ENCODE peak calls at places on chromosomes 13 and 19, in five cellular contexts. One of them, this sample, is unnamed.

GRCh38 chr19:14559916-14560775 is 11.7 kb downstream of the NDUFB7 start:
- DNase-seq in K562: no peak
- DNase-seq in IMR-90: no peak
- DNase-seq in GM12878: no peak
- DNase-seq in HepG2: no peak
- DNase-seq in this sample: no peak

GRCh38 chr13:102687520-102687919 is 7.3 kb downstream of the METTL21C start:
- DNase-seq in K562: no peak
- DNase-seq in IMR-90: no peak
- DNase-seq in GM12878: no peak
- DNase-seq in HepG2: no peak
- DNase-seq in this sample: no peak

GRCh38 chr13:36673838-36674326 is at the start of gene SERTM1:
- DNase-seq in K562: no peak
- DNase-seq in IMR-90: no peak
- DNase-seq in GM12878: no peak
- DNase-seq in HepG2: no peak
- DNase-seq in this sample: peak; percentile 82

GRCh38 chr13:74761794-74762193 is 627.6 kb upstream of the KLF12 start:
- DNase-seq in K562: no peak
- DNase-seq in IMR-90: no peak
- DNase-seq in GM12878: no peak
- DNase-seq in HepG2: no peak
- DNase-seq in this sample: no peak

GRCh38 chr13:65414187-65414586 is 1815.9 kb downstream of the PCDH9 start:
- DNase-seq in K562: no peak
- DNase-seq in IMR-90: no peak
- DNase-seq in GM12878: no peak
- DNase-seq in HepG2: no peak
- DNase-seq in this sample: no peak

GRCh38 chr13:87622921-87623320 is 48.2 kb upstream of the SLITRK5 start:
- DNase-seq in K562: no peak
- DNase-seq in IMR-90: no peak
- DNase-seq in GM12878: no peak
- DNase-seq in HepG2: no peak
- DNase-seq in this sample: no peak

GRCh38 chr19:11142528-11143171 is 12.9 kb downstream of the SPC24 start:
- DNase-seq in K562: peak; percentile 88
- DNase-seq in IMR-90: peak; percentile 95
- DNase-seq in GM12878: no peak
- DNase-seq in HepG2: peak; percentile 90
- DNase-seq in this sample: peak; percentile 89

GRCh38 chr13:84946144-84946543 is 853.1 kb downstream of the SLITRK6 start:
- DNase-seq in K562: no peak
- DNase-seq in IMR-90: no peak
- DNase-seq in GM12878: no peak
- DNase-seq in HepG2: no peak
- DNase-seq in this sample: no peak

GRCh38 chr19:15636026-15636425 is 4.7 kb upstream of the CYP4F3 start:
- DNase-seq in K562: no peak
- DNase-seq in IMR-90: no peak
- DNase-seq in GM12878: no peak
- DNase-seq in HepG2: no peak
- DNase-seq in this sample: no peak

GRCh38 chr13:71054358-71054757 is 812.6 kb downstream of the DACH1 start:
- DNase-seq in K562: no peak
- DNase-seq in IMR-90: no peak
- DNase-seq in GM12878: no peak
- DNase-seq in HepG2: no peak
- DNase-seq in this sample: no peak

GRCh38 chr13:41835871-41836270 is 125.0 kb downstream of the VWA8 start:
- DNase-seq in K562: no peak
- DNase-seq in IMR-90: peak; percentile 84
- DNase-seq in GM12878: no peak
- DNase-seq in HepG2: no peak
- DNase-seq in this sample: peak; percentile 49

GRCh38 chr19:57280165-57280912 is at the start of gene ZNF460:
- DNase-seq in K562: peak; percentile 93
- DNase-seq in IMR-90: peak; percentile 97
- DNase-seq in GM12878: peak; percentile 88
- DNase-seq in HepG2: peak; percentile 94
- DNase-seq in this sample: peak; percentile 96

GRCh38 chr13:50846861-50847475 is 3.5 kb upstream of the DLEU7 start:
- DNase-seq in K562: no peak
- DNase-seq in IMR-90: no peak
- DNase-seq in GM12878: no peak
- DNase-seq in HepG2: no peak
- DNase-seq in this sample: no peak

GRCh38 chr13:52723181-52723580 is 16.4 kb downstream of the CNMD start:
- DNase-seq in K562: no peak
- DNase-seq in IMR-90: no peak
- DNase-seq in GM12878: no peak
- DNase-seq in HepG2: no peak
- DNase-seq in this sample: no peak

GRCh38 chr19:42255766-42256750 is 1.1 kb upstream of the ERF start:
- DNase-seq in K562: no peak
- DNase-seq in IMR-90: peak; percentile 46
- DNase-seq in GM12878: no peak
- DNase-seq in HepG2: no peak
- DNase-seq in this sample: peak; percentile 77

GRCh38 chr19:39470724-39471339 is 9.8 kb upstream of the TIMM50 start:
- DNase-seq in K562: no peak
- DNase-seq in IMR-90: peak; percentile 12
- DNase-seq in GM12878: no peak
- DNase-seq in HepG2: no peak
- DNase-seq in this sample: no peak

GRCh38 chr13:112729408-112729807 is 39.6 kb downstream of the ATP11A start:
- DNase-seq in K562: no peak
- DNase-seq in IMR-90: no peak
- DNase-seq in GM12878: no peak
- DNase-seq in HepG2: no peak
- DNase-seq in this sample: no peak

GRCh38 chr19:55407625-55408319 is at the start of gene UBE2S:
- DNase-seq in K562: peak; percentile 97
- DNase-seq in IMR-90: peak; percentile 99
- DNase-seq in GM12878: peak; percentile 97
- DNase-seq in HepG2: peak; percentile 83
- DNase-seq in this sample: peak; percentile 98

GRCh38 chr13:42970824-42971669 is 21.0 kb downstream of the EPSTI1 start:
- DNase-seq in K562: peak; percentile 48
- DNase-seq in IMR-90: peak; percentile 43
- DNase-seq in GM12878: no peak
- DNase-seq in HepG2: peak; percentile 53
- DNase-seq in this sample: peak; percentile 70

GRCh38 chr19:8641908-8642547 is 11.6 kb downstream of the NFILZ start:
- DNase-seq in K562: peak; percentile 57
- DNase-seq in IMR-90: peak; percentile 65
- DNase-seq in GM12878: no peak
- DNase-seq in HepG2: peak; percentile 71
- DNase-seq in this sample: peak; percentile 44

GRCh38 chr19:28988066-28988465 is 224.9 kb downstream of the UQCRFS1 start:
- DNase-seq in K562: no peak
- DNase-seq in IMR-90: no peak
- DNase-seq in GM12878: no peak
- DNase-seq in HepG2: no peak
- DNase-seq in this sample: no peak

GRCh38 chr19:15633122-15633521 is 7.6 kb upstream of the CYP4F3 start:
- DNase-seq in K562: no peak
- DNase-seq in IMR-90: no peak
- DNase-seq in GM12878: no peak
- DNase-seq in HepG2: no peak
- DNase-seq in this sample: no peak

GRCh38 chr19:4301590-4302237 is 475 bp downstream of the TMIGD2 start:
- DNase-seq in K562: no peak
- DNase-seq in IMR-90: no peak
- DNase-seq in GM12878: no peak
- DNase-seq in HepG2: no peak
- DNase-seq in this sample: no peak

GRCh38 chr19:14166448-14166847 is 30.1 kb upstream of the ASF1B start:
- DNase-seq in K562: no peak
- DNase-seq in IMR-90: no peak
- DNase-seq in GM12878: no peak
- DNase-seq in HepG2: no peak
- DNase-seq in this sample: no peak

GRCh38 chr13:78102121-78102677 is 183.6 kb upstream of the EDNRB start:
- DNase-seq in K562: no peak
- DNase-seq in IMR-90: peak; percentile 52
- DNase-seq in GM12878: peak; percentile 5
- DNase-seq in HepG2: no peak
- DNase-seq in this sample: no peak

GRCh38 chr13:69796256-69796655 is 311.4 kb upstream of the ATXN8OS start:
- DNase-seq in K562: no peak
- DNase-seq in IMR-90: no peak
- DNase-seq in GM12878: no peak
- DNase-seq in HepG2: no peak
- DNase-seq in this sample: no peak

GRCh38 chr13:40494932-40495619 is 171.4 kb downstream of the FOXO1 start:
- DNase-seq in K562: no peak
- DNase-seq in IMR-90: no peak
- DNase-seq in GM12878: no peak
- DNase-seq in HepG2: no peak
- DNase-seq in this sample: no peak
- H3K4me2 ChIP-seq in K562: no peak overlapping the region
- H3K4me2 ChIP-seq in IMR-90: no peak overlapping the region
- H3K4me2 ChIP-seq in GM12878: no peak overlapping the region
- H3K4me2 ChIP-seq in HepG2: no peak overlapping the region
- H3K4me2 ChIP-seq in this sample: no peak overlapping the region

GRCh38 chr13:45416521-45417125 is 1.6 kb downstream of the SLC25A30 start:
- DNase-seq in K562: no peak
- DNase-seq in IMR-90: no peak
- DNase-seq in GM12878: no peak
- DNase-seq in HepG2: no peak
- DNase-seq in this sample: no peak
- TF ChIP-seq MXI1 in K562: no peak
- TF ChIP-seq MXI1 in IMR-90: no peak
- TF ChIP-seq MXI1 in GM12878: no peak
- TF ChIP-seq MXI1 in HepG2: no peak
- TF ChIP-seq MXI1 in this sample: no peak

DNA sequence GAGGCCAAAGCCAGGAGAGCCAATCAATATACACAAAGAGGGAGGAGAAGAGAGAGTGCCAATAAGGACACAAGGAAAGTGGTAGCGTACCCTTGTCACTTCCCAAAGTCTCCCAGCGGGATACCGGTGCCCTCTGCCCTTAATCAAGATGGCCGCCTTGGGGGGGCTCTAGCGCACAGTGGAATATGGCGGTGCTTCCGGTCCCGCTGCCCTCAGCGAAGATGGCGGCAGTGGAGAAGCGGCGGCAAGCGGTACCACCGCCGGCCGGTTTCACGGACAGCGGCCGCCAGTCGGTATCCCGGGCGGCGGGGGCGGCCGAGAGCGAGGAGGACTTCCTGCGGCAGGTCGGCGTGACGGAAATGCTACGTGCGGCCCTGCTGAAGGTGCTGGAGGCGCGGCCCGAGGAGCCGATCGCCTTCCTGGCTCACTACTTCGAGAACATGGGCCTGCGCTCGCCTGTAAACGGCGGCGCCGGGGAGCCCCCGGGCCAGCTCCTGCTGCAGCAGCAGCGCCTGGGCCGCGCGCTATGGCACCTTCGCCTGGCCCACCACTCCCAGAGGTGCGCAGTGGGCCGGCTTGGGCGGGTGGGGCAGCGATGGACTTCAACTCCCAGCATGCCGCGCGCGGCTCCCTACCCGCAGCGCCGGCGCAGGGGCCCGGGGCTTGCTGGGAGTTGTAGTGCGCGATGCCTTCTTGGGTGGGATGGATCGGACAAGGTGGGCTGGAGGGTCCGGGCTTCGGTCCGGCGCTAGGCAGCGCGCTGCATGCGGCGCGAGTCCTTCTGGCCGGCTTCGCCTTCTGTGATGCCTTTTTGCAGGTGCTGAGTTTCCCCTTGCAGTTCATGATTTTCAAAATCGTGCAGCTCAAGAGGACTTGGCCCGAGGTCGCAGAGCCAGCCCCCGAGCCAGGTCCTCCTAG is at the start of gene TPGS1:
- DNase-seq in K562: peak; percentile 73
- DNase-seq in IMR-90: peak; percentile 100
- DNase-seq in GM12878: no peak
- DNase-seq in HepG2: peak; percentile 63
- DNase-seq in this sample: peak; percentile 90
- H3K4me2 ChIP-seq in K562: peak within 1 kb of the TSS; percentile 95
- H3K4me2 ChIP-seq in IMR-90: peak within 1 kb of the TSS; percentile 96
- H3K4me2 ChIP-seq in GM12878: peak within 1 kb of the TSS; percentile 96
- H3K4me2 ChIP-seq in HepG2: peak within 1 kb of the TSS; percentile 82
- H3K4me2 ChIP-seq in this sample: peak within 1 kb of the TSS; percentile 97

DNA sequence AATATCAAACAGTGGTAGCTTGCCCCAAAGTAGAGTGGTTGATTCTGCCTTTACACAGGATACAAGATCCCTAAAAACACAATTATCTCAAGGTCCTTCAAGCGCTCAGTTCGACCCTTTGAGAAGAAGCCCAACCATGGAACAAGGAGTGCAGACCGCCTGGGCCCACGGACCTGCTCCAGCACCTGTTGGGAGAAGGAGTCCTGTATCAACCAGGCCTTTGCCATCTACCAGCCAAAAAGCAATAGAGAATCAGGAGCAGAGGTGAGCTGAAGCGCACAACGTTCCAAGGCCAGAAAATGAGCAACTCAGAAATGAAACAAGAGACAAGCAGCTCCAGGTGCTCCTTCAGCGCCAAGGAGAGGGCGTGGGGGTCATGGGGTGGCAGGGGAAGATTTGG is 6.3 kb upstream of the LILRB3 start:
- DNase-seq in K562: no peak
- DNase-seq in IMR-90: no peak
- DNase-seq in GM12878: no peak
- DNase-seq in HepG2: no peak
- DNase-seq in this sample: no peak
- TF ChIP-seq MXI1 in K562: no peak
- TF ChIP-seq MXI1 in IMR-90: no peak
- TF ChIP-seq MXI1 in GM12878: no peak
- TF ChIP-seq MXI1 in HepG2: no peak
- TF ChIP-seq MXI1 in this sample: no peak

GRCh38 chr13:101150998-101151397 is 265.3 kb downstream of the NALCN start:
- DNase-seq in K562: no peak
- DNase-seq in IMR-90: peak; percentile 24
- DNase-seq in GM12878: no peak
- DNase-seq in HepG2: no peak
- DNase-seq in this sample: peak; percentile 17
- H3K4me2 ChIP-seq in K562: no peak overlapping the region
- H3K4me2 ChIP-seq in IMR-90: peak overlapping the region; percentile 5
- H3K4me2 ChIP-seq in GM12878: no peak overlapping the region
- H3K4me2 ChIP-seq in HepG2: no peak overlapping the region
- H3K4me2 ChIP-seq in this sample: peak overlapping the region; percentile 70

GRCh38 chr19:13082192-13083007 is 20.3 kb downstream of the LYL1 start:
- DNase-seq in K562: peak; percentile 49
- DNase-seq in IMR-90: peak; percentile 62
- DNase-seq in GM12878: no peak
- DNase-seq in HepG2: peak; percentile 52
- DNase-seq in this sample: peak; percentile 66
- TF ChIP-seq MXI1 in K562: no peak
- TF ChIP-seq MXI1 in IMR-90: no peak
- TF ChIP-seq MXI1 in GM12878: no peak
- TF ChIP-seq MXI1 in HepG2: no peak
- TF ChIP-seq MXI1 in this sample: no peak